ENCODE peak calls at places on chromosome 12, in four cellular contexts. F is GM12878, X is IMR-90, D is K562. P is an unnamed sample.
A peak's percentile ranks its signal among the peaks of the same experiment; 100 is the strongest.

GRCh38 chr12:15044461-15044860 is 71.6 kb downstream of the PDE6H start:
- DNase-seq in F (no peak), X (no peak), D (no peak), P (no peak)

GRCh38 chr12:21877583-21877982 is 63.6 kb downstream of the ABCC9 start:
- DNase-seq in F (no peak), X (no peak), D (peak; percentile 5), P (no peak)

GRCh38 chr12:124506145-124506831 is 61.1 kb downstream of the NCOR2 start:
- DNase-seq in F (no peak), X (no peak), D (peak; percentile 71), P (no peak)

GRCh38 chr12:28578833-28579252 is 388.6 kb downstream of the CCDC91 start:
- DNase-seq in F (no peak), X (peak; percentile 52), D (no peak), P (no peak)

GRCh38 chr12:111424189-111424792 is 18.6 kb downstream of the SH2B3 start:
- DNase-seq in F (no peak), X (no peak), D (no peak), P (no peak)

GRCh38 chr12:59055204-59055839 is 135.0 kb upstream of the LRIG3 start:
- DNase-seq in F (no peak), X (peak; percentile 83), D (no peak), P (no peak)

GRCh38 chr12:64299628-64300027 is 77.5 kb upstream of the KICS2 start:
- DNase-seq in F (no peak), X (no peak), D (no peak), P (no peak)

GRCh38 chr12:59398164-59398563 is 197.7 kb upstream of the SLC16A7 start:
- DNase-seq in F (no peak), X (no peak), D (no peak), P (no peak)

GRCh38 chr12:7374423-7375144 is 69.4 kb downstream of the CD163L1 start:
- DNase-seq in F (no peak), X (peak; percentile 6), D (peak; percentile 57), P (peak; percentile 38)

GRCh38 chr12:91617830-91618229 is 435.2 kb upstream of the DCN start:
- DNase-seq in F (no peak), X (no peak), D (no peak), P (no peak)

GRCh38 chr12:54370218-54370730 is 6.0 kb upstream of the GPR84 start:
- DNase-seq in F (no peak), X (peak; percentile 77), D (peak; percentile 87), P (peak; percentile 66)

GRCh38 chr12:17304503-17305347 is 698.8 kb upstream of the LMO3 start:
- DNase-seq in F (no peak), X (no peak), D (no peak), P (no peak)

GRCh38 chr12:69396041-69396440 is 36.5 kb downstream of the YEATS4 start:
- DNase-seq in F (no peak), X (peak; percentile 13), D (no peak), P (no peak)

GRCh38 chr12:66920205-66920604 is 241.3 kb upstream of the GRIP1 start:
- DNase-seq in F (no peak), X (no peak), D (peak; percentile 37), P (no peak)

DNA sequence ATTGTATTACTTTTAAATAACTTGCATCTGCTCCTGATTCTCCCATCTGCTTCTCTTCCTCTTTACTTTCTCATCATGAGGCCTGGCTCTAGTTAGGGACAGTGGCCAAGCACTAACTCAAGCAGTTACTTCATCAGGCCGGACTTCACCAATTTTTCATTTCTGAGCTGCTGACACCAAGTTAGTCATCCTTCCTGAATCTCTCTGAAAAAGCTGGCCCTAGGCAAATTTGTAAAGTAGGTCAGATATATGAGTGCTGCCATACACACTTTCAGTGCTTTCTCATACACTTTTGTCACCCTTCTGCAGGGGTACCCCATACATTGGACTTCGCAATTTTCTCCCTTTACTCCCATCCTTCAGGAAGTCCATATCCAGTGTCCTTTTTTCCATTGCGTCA is 276.9 kb upstream of the TMPO start:
- DNase-seq in F (no peak), X (peak; percentile 29), D (no peak), P (no peak)
- TF ChIP-seq CHD1 in F (no peak), X (no peak), D (no peak), P (no peak)

GRCh38 chr12:57744194-57744776 is 554 bp upstream of the TSPAN31 start:
- DNase-seq in F (peak; percentile 55), X (peak; percentile 85), D (peak; percentile 83), P (no peak)
- TF ChIP-seq CHD1 in F (no peak), X (no peak), D (no peak), P (no peak)

DNA sequence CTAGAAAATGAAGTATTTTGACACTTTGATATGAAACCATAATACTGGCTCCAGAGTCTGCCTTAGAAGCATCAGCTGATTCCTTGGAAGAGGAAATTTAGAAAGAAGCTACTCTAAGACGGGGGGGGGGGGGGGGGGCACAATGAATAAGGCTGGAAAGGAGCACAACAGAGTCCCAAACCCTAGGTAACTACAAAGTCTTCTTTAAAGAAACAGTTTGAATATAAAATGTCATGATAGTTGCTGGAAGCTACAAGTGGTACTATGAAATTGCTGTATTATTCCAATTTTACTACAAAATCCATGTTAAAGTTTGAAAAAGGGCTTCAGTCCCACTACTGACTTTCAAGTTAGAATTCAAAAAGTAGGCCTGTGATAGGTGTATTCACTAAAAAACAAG is 31.6 kb downstream of the CDK17 start:
- DNase-seq in F (no peak), X (no peak), D (no peak), P (no peak)
- TF ChIP-seq CHD1 in F (no peak), X (no peak), D (no peak), P (no peak)

DNA sequence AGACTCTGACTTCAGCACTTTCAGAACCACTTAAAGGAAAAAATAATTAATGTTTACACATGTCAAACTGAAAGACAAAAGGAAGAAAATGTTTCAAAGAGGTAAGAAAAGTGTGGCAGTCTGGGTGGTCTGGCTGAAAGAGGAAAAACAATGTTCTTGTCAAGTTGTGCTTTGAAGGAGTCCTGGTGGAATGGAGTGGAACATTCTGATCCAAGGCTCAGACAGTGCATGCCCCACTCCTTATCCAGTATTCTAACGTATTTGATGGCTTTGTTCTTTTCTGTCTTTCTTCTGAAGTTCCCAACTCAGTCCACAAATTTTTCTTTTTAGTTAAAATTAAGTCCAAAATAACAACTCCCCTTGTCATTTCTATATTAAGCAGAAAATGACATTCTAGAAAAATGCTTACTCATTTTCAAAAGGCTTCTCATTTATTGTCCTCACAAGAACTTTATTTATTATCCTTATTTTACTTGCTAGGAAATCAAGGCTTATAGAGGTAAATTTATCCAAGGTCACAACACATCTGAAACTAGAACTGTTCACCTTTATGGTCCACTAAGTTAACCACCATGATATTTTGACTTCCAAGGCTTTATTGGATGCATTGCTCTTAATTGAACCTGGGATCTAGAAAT is 121.7 kb upstream of the NAP1L1 start:
- DNase-seq in F (no peak), X (no peak), D (no peak), P (no peak)
- TF ChIP-seq CHD1 in F (no peak), X (no peak), D (no peak), P (no peak)

GRCh38 chr12:886206-886605 is 63.3 kb downstream of the RAD52 start:
- DNase-seq in F (no peak), X (no peak), D (no peak), P (no peak)
- TF ChIP-seq CHD1 in F (no peak), X (no peak), D (no peak), P (no peak)

GRCh38 chr12:115149685-115150378 is 465.9 kb upstream of the TBX3 start:
- DNase-seq in F (no peak), X (peak; percentile 99), D (no peak), P (no peak)
- TF ChIP-seq CHD1 in F (no peak), X (no peak), D (no peak), P (no peak)

DNA sequence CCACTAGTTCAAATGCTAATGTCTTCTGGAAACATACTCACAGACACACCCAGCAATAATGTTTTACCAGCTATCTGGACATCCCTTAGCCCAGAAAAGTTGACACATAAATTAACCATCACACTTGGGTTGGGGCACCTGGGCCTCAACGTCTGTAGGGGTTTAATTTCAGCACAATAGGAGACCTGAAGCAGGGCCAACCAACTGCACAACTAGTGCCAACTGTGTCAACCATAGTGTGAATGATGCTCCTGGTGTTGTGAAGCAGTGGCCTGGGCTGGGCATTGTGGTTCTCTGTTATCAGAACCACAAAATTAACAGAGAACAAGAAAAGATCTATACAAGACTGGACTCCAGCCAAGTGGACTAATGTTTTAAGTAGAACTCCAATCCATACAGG is 106.7 kb upstream of the PPM1H start:
- DNase-seq in F (no peak), X (no peak), D (no peak), P (no peak)
- TF ChIP-seq CHD1 in F (no peak), X (no peak), D (no peak), P (no peak)

GRCh38 chr12:79549531-79550271 is 141.1 kb downstream of the PAWR start:
- DNase-seq in F (no peak), X (peak; percentile 52), D (no peak), P (no peak)
- TF ChIP-seq CHD1 in F (no peak), X (no peak), D (no peak), P (no peak)